ENCODE peak calls at places on chromosome 18, in eight cellular contexts. E is A673, W is mucosa of descending colon, F is cardiac muscle cell, J is mammary epithelial cell, T is body of pancreas, O is lower lobe of right lung, S is fibroblast of lung. Q is an unnamed sample.

GRCh38 chr18:52992041-52992440 is 652.0 kb downstream of the DCC start:
- DNase-seq in O (no peak), W (no peak), J (no peak), T (no peak), F (peak; percentile 56), E (peak; percentile 92), S (no peak), Q (no peak)

GRCh38 chr18:58490238-58490637 is 138.7 kb downstream of the ALPK2 start:
- DNase-seq in E (no peak), J (no peak), S (no peak), T (no peak), O (no peak), F (no peak), W (peak; percentile 62), Q (no peak)

GRCh38 chr18:62338446-62339105 is 13.5 kb downstream of the TNFRSF11A start:
- DNase-seq in E (no peak), S (no peak), J (no peak), W (no peak), F (no peak), O (no peak), T (no peak), Q (no peak)

GRCh38 chr18:23924813-23925212 is 89.7 kb upstream of the TTC39C start:
- DNase-seq in O (no peak), E (peak; percentile 22), T (no peak), J (no peak), W (no peak), F (no peak), S (peak; percentile 46), Q (no peak)

GRCh38 chr18:7415081-7415894 is 151.8 kb upstream of the PTPRM start:
- DNase-seq in O (no peak), W (no peak), F (no peak), E (no peak), T (no peak), S (no peak), J (peak; percentile 33), Q (no peak)

GRCh38 chr18:9914584-9915290 is 921 bp downstream of the VAPA start:
- DNase-seq in O (peak; percentile 89), F (peak; percentile 65), W (peak; percentile 89), T (peak; percentile 91), S (peak; percentile 61), J (peak; percentile 85), E (peak; percentile 66), Q (peak; percentile 78)

GRCh38 chr18:6382968-6383367 is 31.7 kb downstream of the L3MBTL4 start:
- DNase-seq in S (no peak), O (peak; percentile 68), T (no peak), F (peak; percentile 47), W (no peak), J (no peak), E (no peak), Q (no peak)

GRCh38 chr18:987325-988186 is 82.9 kb downstream of the ADCYAP1 start:
- DNase-seq in J (no peak), T (no peak), S (peak; percentile 25), E (no peak), W (no peak), F (no peak), O (no peak), Q (no peak)

GRCh38 chr18:49565656-49566055 is 3.8 kb downstream of the LIPG start:
- DNase-seq in T (peak; percentile 87), F (no peak), W (no peak), E (no peak), J (no peak), O (no peak), S (peak; percentile 67), Q (no peak)

GRCh38 chr18:53883771-53884170 is 340.7 kb downstream of the MBD2 start:
- DNase-seq in W (no peak), T (no peak), F (no peak), E (no peak), J (no peak), S (no peak), O (no peak), Q (no peak)

GRCh38 chr18:13218376-13219011 is at the start of gene LDLRAD4:
- DNase-seq in F (peak; percentile 74), E (peak; percentile 32), O (no peak), S (no peak), J (no peak), T (peak; percentile 46), W (peak; percentile 73), Q (no peak)

GRCh38 chr18:61333746-61334490 is 688 bp downstream of the CDH20 start:
- DNase-seq in F (peak; percentile 51), T (no peak), S (peak; percentile 4), W (no peak), O (no peak), E (peak; percentile 12), J (peak; percentile 5), Q (no peak)

GRCh38 chr18:49944681-49945080 is 131.3 kb upstream of the ACAA2 start:
- DNase-seq in O (no peak), E (no peak), J (no peak), T (peak; percentile 19), S (peak; percentile 1), F (no peak), W (no peak), Q (peak; percentile 34)

GRCh38 chr18:35478520-35479435 is 19.0 kb downstream of the INO80C start:
- DNase-seq in J (peak; percentile 100), S (peak; percentile 80), O (no peak), F (no peak), E (peak; percentile 45), T (no peak), W (no peak), Q (no peak)

GRCh38 chr18:5463390-5463789 is 80.4 kb downstream of the EPB41L3 start:
- DNase-seq in S (peak; percentile 93), O (peak; percentile 62), F (no peak), W (no peak), J (no peak), T (peak; percentile 48), E (peak; percentile 9), Q (no peak)

GRCh38 chr18:49335677-49336076 is 124.8 kb downstream of the DYM start:
- DNase-seq in O (no peak), W (no peak), F (no peak), T (no peak), J (no peak), S (no peak), E (peak; percentile 15), Q (no peak)

GRCh38 chr18:9323750-9324445 is 10.7 kb upstream of the TWSG1 start:
- DNase-seq in O (no peak), F (no peak), T (peak; percentile 37), J (peak; percentile 77), W (no peak), E (no peak), S (peak; percentile 64), Q (no peak)

GRCh38 chr18:34887881-34888580 is 153.2 kb upstream of the MAPRE2 start:
- DNase-seq in F (no peak), O (no peak), J (no peak), E (no peak), S (no peak), W (no peak), T (no peak), Q (no peak)

GRCh38 chr18:64238076-64238475 is 89.2 kb upstream of the LINC00305 start:
- DNase-seq in W (no peak), S (no peak), O (no peak), F (no peak), T (no peak), J (no peak), E (no peak), Q (no peak)

DNA sequence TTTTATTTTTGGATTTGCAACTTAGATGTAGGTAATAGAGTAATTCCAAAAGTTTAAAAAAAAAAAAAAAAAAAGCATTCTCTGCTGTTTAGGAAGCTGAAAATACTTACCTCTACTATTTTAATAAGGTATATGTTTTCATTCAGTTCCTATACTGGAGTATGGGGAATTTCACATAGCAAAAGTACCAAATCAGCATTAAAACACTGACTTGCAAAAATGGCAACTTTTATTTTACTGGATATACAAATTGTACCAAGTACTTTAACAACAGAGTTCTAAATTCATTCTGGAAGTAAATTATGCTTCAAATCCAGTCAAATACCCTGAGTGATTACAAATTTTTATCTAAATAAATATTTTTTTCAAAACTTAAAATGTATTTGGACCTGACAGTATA is 76.7 kb downstream of the TCF4 start:
- DNase-seq in F (no peak), J (no peak), O (no peak), T (no peak), S (no peak), E (no peak), W (no peak), Q (no peak)
- H3K4me3 ChIP-seq in F (no peak overlapping the region), J (no peak overlapping the region), O (no peak overlapping the region), T (no peak overlapping the region), S (no peak overlapping the region), E (peak overlapping the region; percentile 18), W (no peak overlapping the region), Q (no peak overlapping the region)

DNA sequence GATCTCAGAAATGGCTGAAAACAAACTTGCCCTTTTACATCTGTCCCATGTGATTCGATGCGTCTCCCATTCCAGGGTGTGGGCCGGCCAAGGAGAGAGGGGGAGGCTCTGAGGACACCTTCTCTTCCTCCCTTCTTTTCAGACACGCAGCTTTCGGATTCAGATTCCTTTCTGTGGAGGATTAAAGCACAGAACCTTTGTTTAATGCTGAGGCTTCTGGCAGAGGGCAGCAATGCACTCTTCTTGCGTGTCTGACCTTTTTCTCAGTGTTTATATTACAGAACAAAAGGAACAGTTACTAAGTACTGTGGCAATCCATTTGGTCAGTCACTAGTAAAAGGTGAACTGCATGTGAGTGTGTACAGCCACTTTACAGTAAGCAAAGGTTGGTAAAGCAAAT is 268.9 kb upstream of the CCDC68 start:
- DNase-seq in E (no peak), S (peak; percentile 48), F (no peak), W (no peak), J (no peak), T (no peak), O (no peak), Q (no peak)
- TF ChIP-seq CTCF in E (no peak), S (peak; percentile 24), F (no peak), W (no peak), J (no peak), T (no peak), O (no peak), Q (no peak)

GRCh38 chr18:47932603-47933002 is 2.1 kb upstream of the SMAD2 start:
- DNase-seq in F (peak; percentile 30), E (no peak), O (no peak), T (peak; percentile 19), S (no peak), J (no peak), W (no peak), Q (no peak)
- H3K4me3 ChIP-seq in F (no peak overlapping the region), E (no peak overlapping the region), O (no peak overlapping the region), T (no peak overlapping the region), S (no peak overlapping the region), J (no peak overlapping the region), W (no peak overlapping the region), Q (no peak overlapping the region)

DNA sequence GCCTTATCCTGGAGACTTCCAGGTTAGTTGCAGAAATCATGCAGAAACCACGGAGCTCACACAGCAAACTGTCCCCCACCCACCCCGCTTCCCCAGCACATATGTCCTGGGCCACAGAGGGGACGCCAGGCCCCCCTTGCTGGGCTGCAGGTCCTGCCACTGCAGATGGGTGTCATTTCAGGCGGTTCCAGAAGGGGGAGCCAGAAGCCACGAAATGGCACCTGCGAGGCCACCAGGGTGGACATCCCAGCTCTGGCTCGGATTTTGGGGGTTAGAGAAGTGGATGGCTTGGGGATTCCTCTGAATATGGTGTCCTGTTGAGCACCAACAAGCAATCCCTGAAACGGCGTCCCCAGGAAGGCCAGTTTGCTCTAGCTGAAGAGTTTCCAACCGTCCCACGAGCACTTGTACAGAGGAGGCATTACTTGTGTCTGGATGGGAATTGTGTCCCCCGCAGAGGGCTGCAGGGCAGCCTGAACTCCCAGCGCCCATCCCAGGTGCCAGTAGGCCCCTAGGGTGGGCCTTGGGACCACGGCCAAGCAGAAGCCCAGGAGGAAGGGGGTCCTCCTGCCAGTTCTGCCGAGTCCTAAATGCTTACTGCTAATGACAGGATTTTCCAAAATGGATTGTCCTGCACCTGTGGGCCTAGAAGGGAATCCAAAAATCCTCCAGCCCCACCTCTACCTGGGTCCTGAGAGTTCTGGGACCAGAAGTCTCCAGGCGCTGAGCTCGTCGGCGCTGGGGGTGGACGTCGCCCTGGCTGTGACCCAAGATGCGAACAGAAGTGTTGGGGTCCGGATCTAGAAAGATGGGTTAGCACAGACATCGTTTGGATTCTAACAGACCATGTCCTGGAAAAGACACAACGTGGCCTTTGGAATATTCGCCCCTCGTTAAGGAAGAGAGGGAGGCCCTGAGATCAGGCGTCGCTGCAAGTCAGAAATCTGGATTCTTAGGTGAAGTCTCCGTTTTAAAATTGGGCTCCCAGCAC is 14.6 kb upstream of the NFATC1 start:
- DNase-seq in T (peak; percentile 67), O (peak; percentile 65), F (peak; percentile 67), W (peak; percentile 77), S (peak; percentile 42), J (no peak), E (peak; percentile 71), Q (peak; percentile 60)
- TF ChIP-seq CTCF in T (peak; percentile 81), O (peak; percentile 85), F (peak; percentile 82), W (peak; percentile 62), S (peak; percentile 86), J (peak; percentile 87), E (peak; percentile 90), Q (peak; percentile 89)